ENCODE peak calls at places on chromosome 3, in eight cellular contexts. C is fibroblast of lung, V is uterus, B is cardiac fibroblast, P is tibial artery, G is A549, N is right lobe of liver, M is stomach. Q is an unnamed sample.

GRCh38 chr3:81743096-81744025 is 18.1 kb downstream of the GBE1 start:
- DNase-seq in V (peak), B (peak), G (peak), P (peak), M (no peak), N (no peak), C (peak), Q (peak)

GRCh38 chr3:11544413-11545181 is 99.1 kb downstream of the VGLL4 start:
- DNase-seq in G (no peak), P (peak), M (peak), C (peak), N (no peak), V (no peak), B (peak), Q (no peak)

GRCh38 chr3:46671541-46672348 is 21.7 kb downstream of the ALS2CL start:
- DNase-seq in N (peak), V (peak), C (no peak), B (no peak), G (no peak), M (no peak), P (peak), Q (no peak)

GRCh38 chr3:62965311-62965710 is 90.1 kb upstream of the CADPS start:
- DNase-seq in C (peak), N (no peak), M (no peak), V (no peak), G (no peak), P (no peak), B (no peak), Q (no peak)

GRCh38 chr3:22450785-22451400 is 699.9 kb upstream of the ZNF385D start:
- DNase-seq in M (no peak), B (peak), N (no peak), V (no peak), C (peak), G (no peak), P (no peak), Q (no peak)

GRCh38 chr3:10259036-10259435 is 10.8 kb downstream of the TATDN2 start:
- DNase-seq in N (no peak), M (no peak), P (no peak), B (no peak), C (no peak), G (no peak), V (no peak), Q (no peak)

GRCh38 chr3:53803816-53804545 is 42.2 kb downstream of the CHDH start:
- DNase-seq in V (no peak), N (no peak), B (no peak), M (no peak), C (peak), G (no peak), P (peak), Q (no peak)

GRCh38 chr3:156516284-156516683 is 38.6 kb downstream of the SSR3 start:
- DNase-seq in V (no peak), N (no peak), C (no peak), P (peak), G (no peak), M (no peak), B (peak), Q (no peak)

GRCh38 chr3:142447308-142447851 is 457 bp downstream of the XRN1 start:
- DNase-seq in G (peak), C (peak), M (peak), B (peak), P (peak), V (no peak), N (peak), Q (no peak)

GRCh38 chr3:45978348-45978747 is 17.3 kb downstream of the FYCO1 start:
- DNase-seq in G (no peak), V (no peak), P (no peak), M (peak), N (no peak), B (no peak), C (no peak), Q (no peak)

GRCh38 chr3:75101329-75102147 is 487.1 kb upstream of the CNTN3 start:
- DNase-seq in M (no peak), G (no peak), C (no peak), B (no peak), P (no peak), V (no peak), N (no peak), Q (no peak)

GRCh38 chr3:18740631-18741583 is 315.8 kb upstream of the SATB1 start:
- DNase-seq in C (no peak), M (no peak), P (no peak), G (no peak), B (no peak), N (no peak), V (no peak), Q (no peak)

GRCh38 chr3:64306745-64307144 is 81.5 kb upstream of the PRICKLE2 start:
- DNase-seq in V (no peak), N (no peak), M (no peak), P (no peak), B (peak), C (no peak), G (no peak), Q (no peak)

GRCh38 chr3:54506603-54507002 is 384.3 kb downstream of the CACNA2D3 start:
- DNase-seq in N (no peak), C (peak), M (no peak), P (no peak), B (no peak), G (no peak), V (no peak), Q (no peak)

GRCh38 chr3:196948442-196949365 is 6.4 kb upstream of the NCBP2 start:
- DNase-seq in M (no peak), G (no peak), N (no peak), P (no peak), C (no peak), B (peak), V (no peak), Q (no peak)

GRCh38 chr3:68957895-68958294 is 25.5 kb upstream of the TAFA4 start:
- DNase-seq in N (no peak), C (no peak), G (no peak), M (no peak), V (no peak), B (no peak), P (no peak), Q (no peak)

GRCh38 chr3:55792010-55792409 is 304.9 kb upstream of the WNT5A start:
- DNase-seq in B (no peak), M (no peak), V (no peak), C (no peak), N (no peak), G (no peak), P (no peak), Q (no peak)

GRCh38 chr3:81443948-81444347 is 317.5 kb downstream of the GBE1 start:
- DNase-seq in M (no peak), C (peak), N (no peak), B (peak), P (no peak), G (peak), V (no peak), Q (peak)

GRCh38 chr3:28916713-28917499 is 364.0 kb upstream of the RBMS3 start:
- DNase-seq in N (no peak), P (peak), G (peak), V (peak), B (peak), C (peak), M (peak), Q (peak)

GRCh38 chr3:196677353-196677752 is 34.7 kb downstream of the CEP19 start:
- DNase-seq in M (no peak), C (no peak), B (no peak), P (no peak), G (no peak), N (no peak), V (no peak), Q (no peak)

GRCh38 chr3:109927161-109927560 is 589.8 kb upstream of the DPPA4 start:
- DNase-seq in N (no peak), G (peak), B (peak), C (peak), P (no peak), M (no peak), V (no peak), Q (peak)

GRCh38 chr3:180239939-180240338 is 203.2 kb upstream of the PEX5L start:
- DNase-seq in P (no peak), G (no peak), V (no peak), N (no peak), C (no peak), M (no peak), B (no peak), Q (no peak)

GRCh38 chr3:184748219-184749135 is 36.6 kb upstream of the MAGEF1 start:
- DNase-seq in C (peak), V (no peak), B (peak), G (peak), M (peak), N (no peak), P (peak), Q (no peak)

GRCh38 chr3:138434875-138435772 is 708 bp downstream of the ESYT3 start:
- DNase-seq in G (peak), C (peak), V (no peak), B (no peak), P (no peak), N (no peak), M (no peak), Q (no peak)

GRCh38 chr3:45055411-45056143 is 29.5 kb downstream of the CLEC3B start:
- DNase-seq in P (no peak), N (no peak), M (no peak), C (peak), B (peak), V (no peak), G (peak), Q (no peak)

GRCh38 chr3:354433-354832 is 157.9 kb downstream of the CHL1 start:
- DNase-seq in B (peak), C (peak), N (no peak), G (peak), M (no peak), V (no peak), P (no peak), Q (peak)

GRCh38 chr3:149145926-149146325 is 16.5 kb downstream of the HPS3 start:
- DNase-seq in G (no peak), C (no peak), P (no peak), M (no peak), V (no peak), B (no peak), N (no peak), Q (no peak)

GRCh38 chr3:43859766-43860165 is 169.0 kb downstream of the ABHD5 start:
- DNase-seq in V (no peak), B (no peak), N (no peak), P (no peak), C (no peak), M (no peak), G (no peak), Q (no peak)

GRCh38 chr3:29686889-29687592 is 406.2 kb downstream of the RBMS3 start:
- DNase-seq in G (no peak), B (peak), C (peak), V (no peak), N (no peak), P (no peak), M (no peak), Q (peak)

GRCh38 chr3:39971450-39972081 is 162.2 kb downstream of the MYRIP start:
- DNase-seq in V (no peak), M (no peak), P (no peak), G (no peak), C (no peak), N (no peak), B (no peak), Q (no peak)

GRCh38 chr3:64444619-64445317 is 219.5 kb upstream of the PRICKLE2 start:
- DNase-seq in G (no peak), V (no peak), B (no peak), P (no peak), M (no peak), N (no peak), C (no peak), Q (no peak)

GRCh38 chr3:111253733-111254132 is 182.1 kb downstream of the NECTIN3 start:
- DNase-seq in C (no peak), G (no peak), V (no peak), M (no peak), P (no peak), B (no peak), N (no peak), Q (no peak)

GRCh38 chr3:196388946-196389345 is 43.3 kb downstream of the UBXN7 start:
- DNase-seq in G (no peak), V (no peak), M (no peak), N (no peak), P (no peak), C (peak), B (peak), Q (no peak)

GRCh38 chr3:63655519-63655918 is 3.0 kb downstream of the SNTN start:
- DNase-seq in N (no peak), M (no peak), P (no peak), G (no peak), V (no peak), B (peak), C (peak), Q (peak)

GRCh38 chr3:107574650-107575049 is 51.9 kb downstream of the BBX start:
- DNase-seq in G (peak), B (peak), M (no peak), V (no peak), N (no peak), C (peak), P (no peak), Q (no peak)

GRCh38 chr3:149333518-149333859 is at the start of gene TM4SF18:
- DNase-seq in P (no peak), M (no peak), B (no peak), G (peak), N (no peak), V (no peak), C (no peak), Q (no peak)

GRCh38 chr3:187946031-187946691 is 200.9 kb upstream of the BCL6 start:
- DNase-seq in B (peak), C (peak), P (no peak), G (no peak), M (no peak), V (no peak), N (no peak), Q (no peak)

GRCh38 chr3:112360574-112360973 is 27.6 kb downstream of the CD200 start:
- DNase-seq in C (peak), P (no peak), N (no peak), V (no peak), G (no peak), B (peak), M (peak), Q (no peak)

DNA sequence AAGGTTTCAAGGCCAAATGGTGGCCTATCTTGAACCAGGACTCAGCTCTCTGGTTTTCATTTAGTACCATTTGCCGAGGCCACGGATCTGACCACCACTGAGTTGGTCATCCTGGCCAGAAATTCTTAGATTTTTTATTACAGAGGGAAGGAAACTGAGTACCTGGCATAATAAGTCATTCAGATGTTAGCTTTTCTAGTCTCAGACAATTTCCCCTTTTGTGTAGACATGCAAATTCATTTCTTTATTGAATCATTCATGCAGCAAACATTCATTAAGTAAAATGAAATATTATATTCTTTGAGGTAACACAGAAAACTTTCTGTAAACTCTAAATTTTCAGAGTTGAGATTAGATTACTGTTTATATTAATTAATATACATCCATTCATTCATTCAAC is 223.7 kb downstream of the PDCD6IP start:
- DNase-seq in B (no peak), V (no peak), C (no peak), G (no peak), N (no peak), M (no peak), P (no peak), Q (no peak)
- H3K4me3 ChIP-seq in B (no peak), V (no peak), C (no peak), G (no peak), N (no peak), M (no peak), P (no peak), Q (no peak)

GRCh38 chr3:104598848-104599501 is 767.7 kb upstream of the ALCAM start:
- DNase-seq in G (peak), V (no peak), P (no peak), N (no peak), B (no peak), C (no peak), M (peak), Q (no peak)

GRCh38 chr3:104606812-104607211 is 759.9 kb upstream of the ALCAM start:
- DNase-seq in P (no peak), M (peak), N (no peak), V (no peak), G (no peak), B (no peak), C (no peak), Q (no peak)

GRCh38 chr3:104604326-104605010 is 762.2 kb upstream of the ALCAM start:
- DNase-seq in G (no peak), B (peak), V (no peak), P (no peak), M (no peak), C (peak), N (no peak), Q (peak)
- TF ChIP-seq CTCF in G (no peak), B (peak), V (no peak), P (peak), M (no peak), C (peak), N (no peak), Q (peak)

DNA sequence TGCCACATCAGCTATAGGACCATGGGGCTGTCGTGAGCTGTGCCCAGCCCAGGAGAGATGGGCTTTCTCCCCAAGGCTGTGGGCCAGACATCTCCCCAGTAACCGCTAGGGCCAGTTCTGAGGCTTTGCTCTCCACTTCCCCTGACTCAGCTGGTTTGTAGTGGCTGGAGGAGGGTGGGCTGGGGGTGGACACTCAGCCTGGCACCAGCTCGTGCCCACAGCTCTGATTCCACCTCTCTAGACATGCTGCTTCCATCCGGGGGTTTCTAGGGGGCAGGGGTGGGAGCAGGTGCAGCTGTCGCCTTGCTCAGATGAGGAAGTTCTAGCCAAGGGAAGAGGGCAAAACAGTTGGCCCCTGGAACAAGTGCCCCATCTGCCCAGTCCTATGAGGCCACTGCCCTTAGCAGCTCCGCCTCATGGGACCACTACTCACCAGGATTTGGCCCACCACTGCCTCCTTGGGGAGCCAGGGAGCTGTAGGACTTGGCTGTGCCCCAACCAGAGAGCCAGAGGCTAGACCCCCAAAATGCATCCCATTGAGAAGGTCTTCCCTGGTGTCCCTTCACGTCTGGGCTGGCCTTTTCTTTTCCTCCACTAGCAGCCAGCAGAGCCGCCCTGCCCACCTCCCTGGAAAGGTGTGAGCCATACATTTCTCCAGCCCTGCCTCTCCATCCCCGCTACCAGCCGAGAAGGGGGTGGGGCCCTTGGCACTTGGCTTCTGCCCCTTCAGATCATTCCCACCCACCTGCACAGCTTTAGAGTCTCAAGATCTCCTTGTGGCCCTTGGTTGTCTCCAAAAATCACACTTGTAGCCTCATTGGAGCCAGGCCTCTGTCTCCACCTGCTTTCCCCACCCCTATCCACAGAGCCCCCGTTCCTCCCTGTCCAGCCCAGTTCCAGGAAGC is 9.9 kb downstream of the GLYCTK start:
- DNase-seq in C (no peak), N (peak), P (no peak), M (no peak), B (no peak), V (no peak), G (no peak), Q (no peak)
- H3K4me3 ChIP-seq in C (no peak), N (no peak), P (no peak), M (no peak), B (no peak), V (no peak), G (no peak), Q (no peak)

GRCh38 chr3:115436767-115437301 is 186.5 kb upstream of the GAP43 start:
- DNase-seq in N (no peak), P (no peak), C (peak), V (no peak), M (no peak), B (peak), G (peak), Q (peak)
- TF ChIP-seq CTCF in N (no peak), P (no peak), C (peak), V (no peak), M (no peak), B (peak), G (peak), Q (peak)

DNA sequence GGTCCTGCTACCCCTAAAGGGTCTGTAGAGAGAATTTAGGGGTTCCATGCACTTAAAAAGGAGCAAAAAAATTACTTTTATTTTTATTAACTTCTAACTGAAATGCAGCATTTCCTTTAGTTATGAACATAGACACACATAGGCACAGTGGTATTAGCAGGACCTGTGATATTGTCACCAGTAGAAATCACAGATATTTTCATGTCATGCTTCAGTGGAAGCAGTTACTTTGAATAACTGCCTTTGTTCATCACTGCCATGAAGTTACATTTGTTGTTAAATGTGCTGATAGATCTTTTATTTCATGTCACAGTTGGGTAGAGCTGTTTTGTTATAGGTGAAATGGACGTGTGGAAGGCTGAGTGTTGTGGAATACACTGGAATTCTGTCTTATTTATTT is 37.4 kb downstream of the TRAK1 start:
- DNase-seq in V (no peak), G (no peak), N (no peak), P (no peak), B (no peak), C (no peak), M (no peak), Q (no peak)
- H3K4me3 ChIP-seq in V (no peak), G (no peak), N (no peak), P (no peak), B (no peak), C (no peak), M (no peak), Q (no peak)

GRCh38 chr3:125075738-125076137 is 19.9 kb upstream of the HEG1 start:
- DNase-seq in C (no peak), P (no peak), G (no peak), V (no peak), B (no peak), M (no peak), N (no peak), Q (no peak)
- TF ChIP-seq CTCF in C (no peak), P (no peak), G (no peak), V (no peak), B (no peak), M (no peak), N (no peak), Q (no peak)

GRCh38 chr3:50095352-50095998 is 6.8 kb downstream of the RBM5 start:
- DNase-seq in C (no peak), P (no peak), M (no peak), V (no peak), N (peak), G (no peak), B (no peak), Q (no peak)

GRCh38 chr3:50088725-50089602 is at the start of gene RBM5:
- DNase-seq in M (peak), V (peak), G (peak), C (peak), P (peak), N (peak), B (peak), Q (peak)

GRCh38 chr3:50089603-50089945 is 855 bp downstream of the RBM5 start:
- DNase-seq in M (no peak), V (no peak), C (peak), B (no peak), P (no peak), G (no peak), N (no peak), Q (no peak)

DNA sequence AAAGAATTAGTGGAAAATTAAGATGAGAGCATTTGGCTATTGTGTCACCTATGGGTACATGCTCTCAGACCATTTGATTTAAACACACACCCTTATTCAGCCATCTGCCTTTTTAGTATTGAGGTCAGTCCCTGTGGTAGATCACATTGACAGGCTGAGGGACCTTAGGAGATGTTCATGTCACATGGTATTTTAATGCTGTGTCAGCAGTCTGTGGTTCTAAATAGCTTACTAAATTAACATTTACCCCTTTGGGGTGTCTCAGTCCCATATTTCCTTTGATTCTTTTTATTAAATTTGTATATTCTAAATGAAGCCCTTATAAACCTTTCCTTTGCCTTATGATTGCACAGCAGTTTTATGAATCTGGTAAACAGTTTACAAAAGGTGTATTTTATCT is 2.3 kb downstream of the RBM5 start:
- DNase-seq in B (no peak), V (no peak), M (no peak), C (no peak), P (no peak), N (no peak), G (no peak), Q (no peak)
- H3K4me3 ChIP-seq in B (no peak), V (no peak), M (peak), C (peak), P (peak), N (no peak), G (peak), Q (no peak)

GRCh38 chr3:123202451-123202850 is 708 bp downstream of the SEC22A start:
- DNase-seq in B (peak), C (no peak), M (no peak), N (no peak), P (no peak), G (peak), V (no peak), Q (no peak)
- TF ChIP-seq CTCF in B (no peak), C (no peak), M (no peak), N (no peak), P (no peak), G (no peak), V (no peak), Q (no peak)